ENCODE peak calls at places on chromosomes 16 and 17, in eight cellular contexts. H is adipocyte, J is lung, Y is DND-41, T is tibial nerve, X is spleen, M is GM23248, W is heart left ventricle. D is an unnamed sample. For H3K4me1 and H3K9me3, the result is how much of the 10 kb centered on the place peaks cover.

GRCh38 chr16:86303787-86304685 is 206.3 kb upstream of the FOXF1 start:
- DNase-seq in H (no peak), J (no peak), Y (no peak), T (no peak), X (no peak), M (no peak), W (no peak), D (no peak)

GRCh38 chr16:78251115-78251514 is 151.7 kb downstream of the WWOX start:
- DNase-seq in H (no peak), J (no peak), Y (no peak), T (no peak), X (no peak), M (no peak), W (no peak), D (no peak)

GRCh38 chr16:85781685-85782370 is 17.5 kb downstream of the EMC8 start:
- DNase-seq in H (no peak), J (no peak), Y (no peak), T (no peak), X (no peak), M (peak), W (peak), D (no peak)

GRCh38 chr16:6249863-6250262 is 1082.8 kb upstream of the RBFOX1 start:
- DNase-seq in H (no peak), J (no peak), Y (no peak), T (no peak), X (no peak), M (no peak), W (no peak), D (no peak)

GRCh38 chr17:59149841-59150511 is 5.0 kb downstream of the SKA2 start:
- DNase-seq in H (no peak), J (no peak), Y (peak), T (no peak), X (no peak), M (no peak), W (no peak), D (no peak)

GRCh38 chr17:77487677-77488530 is 347.1 kb downstream of the SEC14L1 start:
- DNase-seq in H (no peak), J (no peak), Y (no peak), T (no peak), X (peak), M (no peak), W (peak), D (no peak)

GRCh38 chr17:77508047-77508715 is 367.4 kb downstream of the SEC14L1 start:
- DNase-seq in H (peak), J (no peak), Y (no peak), T (no peak), X (peak), M (no peak), W (no peak), D (no peak)

GRCh38 chr16:13032911-13033310 is 131.5 kb downstream of the SHISA9 start:
- DNase-seq in H (no peak), J (no peak), Y (no peak), T (no peak), X (no peak), M (no peak), W (no peak), D (no peak)

GRCh38 chr17:57463103-57463885 is 207.0 kb downstream of the MSI2 start:
- DNase-seq in H (peak), J (no peak), Y (no peak), T (no peak), X (no peak), M (peak), W (no peak), D (no peak)

GRCh38 chr17:8124350-8125195 is 667 bp upstream of the HES7 start:
- DNase-seq in H (peak), J (no peak), Y (no peak), T (no peak), X (no peak), M (peak), W (no peak), D (peak)

GRCh38 chr16:21167360-21167759 is 8.9 kb downstream of the LDAF1 start:
- DNase-seq in H (peak), J (no peak), Y (no peak), T (no peak), X (no peak), M (peak), W (no peak), D (no peak)

GRCh38 chr16:64964126-64964540 is 157.7 kb downstream of the CDH11 start:
- DNase-seq in H (peak), J (no peak), Y (no peak), T (no peak), X (no peak), M (peak), W (no peak), D (peak)

GRCh38 chr17:9517396-9517795 is 58.2 kb downstream of the STX8 start:
- DNase-seq in H (no peak), J (no peak), Y (no peak), T (no peak), X (no peak), M (no peak), W (no peak), D (no peak)

GRCh38 chr16:54199486-54200160 is 87.0 kb downstream of the IRX3 start:
- DNase-seq in H (no peak), J (no peak), Y (no peak), T (no peak), X (no peak), M (no peak), W (no peak), D (no peak)

GRCh38 chr16:57600952-57601580 is 27.4 kb upstream of the ADGRG1 start:
- DNase-seq in H (no peak), J (no peak), Y (no peak), T (no peak), X (no peak), M (no peak), W (no peak), D (no peak)

GRCh38 chr17:80907281-80907680 is 84.4 kb upstream of the CHMP6 start:
- DNase-seq in H (no peak), J (no peak), Y (no peak), T (no peak), X (no peak), M (no peak), W (no peak), D (no peak)

GRCh38 chr17:19642373-19642893 is 6.1 kb upstream of the ALDH3A2 start:
- DNase-seq in H (no peak), J (no peak), Y (no peak), T (no peak), X (no peak), M (no peak), W (no peak), D (no peak)

GRCh38 chr17:18960803-18961511 is 9.0 kb downstream of the SLC5A10 start:
- DNase-seq in H (peak), J (peak), Y (peak), T (peak), X (peak), M (peak), W (peak), D (peak)

GRCh38 chr16:14071576-14072271 is 605 bp downstream of the MRTFB start:
- DNase-seq in H (peak), J (no peak), Y (peak), T (no peak), X (peak), M (peak), W (peak), D (peak)

GRCh38 chr16:14629612-14629918 is 495 bp downstream of the PARN start:
- DNase-seq in H (no peak), J (no peak), Y (no peak), T (no peak), X (no peak), M (peak), W (peak), D (peak)

GRCh38 chr17:44203731-44204452 is 4.2 kb upstream of the ATXN7L3 start:
- DNase-seq in H (peak), J (peak), Y (peak), T (no peak), X (no peak), M (peak), W (no peak), D (peak)

GRCh38 chr17:47742319-47743181 is 9.5 kb downstream of the TBX21 start:
- DNase-seq in H (no peak), J (peak), Y (peak), T (no peak), X (peak), M (no peak), W (no peak), D (no peak)

GRCh38 chr16:47612711-47613110 is 151.6 kb downstream of the PHKB start:
- DNase-seq in H (peak), J (no peak), Y (no peak), T (no peak), X (no peak), M (no peak), W (no peak), D (no peak)

GRCh38 chr16:85689950-85690320 is 1.2 kb upstream of the GINS2 start:
- DNase-seq in H (no peak), J (no peak), Y (no peak), T (no peak), X (no peak), M (no peak), W (peak), D (no peak)

GRCh38 chr17:47276868-47277267 is 23.2 kb downstream of the ITGB3 start:
- DNase-seq in H (peak), J (peak), Y (no peak), T (peak), X (no peak), M (peak), W (peak), D (peak)

GRCh38 chr17:7216242-7217112 is 3.2 kb downstream of the DLG4 start:
- DNase-seq in H (peak), J (no peak), Y (no peak), T (no peak), X (no peak), M (peak), W (peak), D (no peak)

GRCh38 chr17:64203630-64204029 is 59.4 kb downstream of the TEX2 start:
- DNase-seq in H (no peak), J (no peak), Y (no peak), T (no peak), X (no peak), M (no peak), W (no peak), D (no peak)

GRCh38 chr17:64200080-64201042 is 62.7 kb downstream of the TEX2 start:
- DNase-seq in H (peak), J (no peak), Y (peak), T (no peak), X (no peak), M (peak), W (no peak), D (no peak)

GRCh38 chr17:64198711-64199110 is 64.3 kb downstream of the TEX2 start:
- DNase-seq in H (no peak), J (no peak), Y (no peak), T (no peak), X (no peak), M (no peak), W (no peak), D (no peak)

GRCh38 chr17:64205804-64206203 is 57.3 kb downstream of the TEX2 start:
- DNase-seq in H (no peak), J (no peak), Y (no peak), T (no peak), X (no peak), M (no peak), W (no peak), D (no peak)

GRCh38 chr17:64202683-64203430 is 60.2 kb downstream of the TEX2 start:
- DNase-seq in H (peak), J (no peak), Y (no peak), T (no peak), X (no peak), M (peak), W (no peak), D (no peak)
- H3K4me1 ChIP-seq in H (under half), J (under half), Y (under half), T (under half), X (under half), M (half or more), W (under half), D (under half)

GRCh38 chr16:75175074-75175473 is 26.8 kb downstream of the ZFP1 start:
- DNase-seq in H (no peak), J (no peak), Y (no peak), T (no peak), X (no peak), M (no peak), W (no peak), D (no peak)
- H3K9me3 ChIP-seq in H (half or more), J (under half), Y (under half), T (under half), X (half or more), M (under half), W (under half), D (under half)

GRCh38 chr17:21209511-21210175 is 4.3 kb downstream of the TMEM11 start:
- DNase-seq in H (no peak), J (peak), Y (no peak), T (no peak), X (no peak), M (peak), W (peak), D (no peak)

GRCh38 chr17:21211825-21212479 is 2.0 kb downstream of the TMEM11 start:
- DNase-seq in H (no peak), J (no peak), Y (no peak), T (no peak), X (no peak), M (peak), W (no peak), D (no peak)

GRCh38 chr17:21204923-21205322 is 9.0 kb downstream of the TMEM11 start:
- DNase-seq in H (no peak), J (no peak), Y (no peak), T (no peak), X (no peak), M (no peak), W (no peak), D (no peak)

GRCh38 chr17:21210411-21211076 is 3.4 kb downstream of the TMEM11 start:
- DNase-seq in H (no peak), J (no peak), Y (no peak), T (no peak), X (no peak), M (no peak), W (no peak), D (no peak)

DNA sequence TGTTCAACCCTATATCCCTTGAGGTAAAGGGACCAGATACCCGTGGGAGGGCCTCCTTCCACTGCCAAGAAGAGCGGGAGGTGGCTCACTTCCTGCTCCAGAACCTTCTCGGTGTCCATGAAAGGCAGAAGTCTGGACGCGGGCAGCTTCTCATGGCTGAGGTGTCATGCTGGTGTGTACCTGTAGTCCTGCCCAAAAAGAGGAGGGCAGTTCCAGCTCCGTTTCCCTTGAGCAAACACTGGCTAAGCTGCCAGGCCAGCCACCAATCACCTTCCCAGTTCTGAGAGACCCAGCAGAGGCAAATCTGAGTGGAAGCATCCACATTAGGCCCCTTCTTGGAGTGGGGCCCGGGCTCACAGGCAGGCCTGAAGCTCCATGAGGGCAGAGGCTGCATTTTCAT is 5.6 kb downstream of the TMEM11 start:
- DNase-seq in H (no peak), J (no peak), Y (no peak), T (no peak), X (no peak), M (no peak), W (no peak), D (no peak)
- H3K4me1 ChIP-seq in H (under half), J (under half), Y (under half), T (under half), X (half or more), M (under half), W (under half), D (under half)

GRCh38 chr16:1458336-1458976 is 14.1 kb upstream of the CCDC154 start:
- DNase-seq in H (no peak), J (no peak), Y (no peak), T (no peak), X (no peak), M (peak), W (no peak), D (no peak)
- H3K9me3 ChIP-seq in H (under half), J (under half), Y (under half), T (under half), X (under half), M (under half), W (under half), D (under half)

DNA sequence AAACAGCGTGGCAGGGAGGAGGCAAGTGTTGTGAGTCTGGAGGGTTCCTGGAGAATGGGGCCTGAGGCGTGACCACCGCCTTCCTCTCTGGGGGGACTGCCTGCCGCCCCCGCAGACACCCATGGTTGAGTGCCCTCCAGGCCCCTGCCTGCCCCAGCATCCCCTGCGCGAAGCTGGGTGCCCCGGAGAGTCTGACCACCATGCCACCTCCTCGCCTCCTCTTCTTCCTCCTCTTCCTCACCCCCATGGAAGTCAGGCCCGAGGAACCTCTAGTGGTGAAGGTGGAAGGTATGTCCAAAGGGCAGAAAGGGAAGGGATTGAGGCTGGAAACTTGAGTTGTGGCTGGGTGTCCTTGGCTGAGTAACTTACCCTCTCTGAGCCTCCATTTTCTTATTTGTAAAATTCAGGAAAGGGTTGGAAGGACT is at the start of gene CD19:
- DNase-seq in H (no peak), J (no peak), Y (no peak), T (no peak), X (peak), M (no peak), W (no peak), D (no peak)
- H3K4me1 ChIP-seq in H (under half), J (under half), Y (under half), T (under half), X (under half), M (under half), W (under half), D (under half)

GRCh38 chr17:26792486-26792885 is 501.4 kb upstream of the WSB1 start:
- DNase-seq in H (peak), J (no peak), Y (no peak), T (no peak), X (no peak), M (peak), W (no peak), D (peak)
- H3K9me3 ChIP-seq in H (under half), J (under half), Y (half or more), T (under half), X (half or more), M (under half), W (under half), D (under half)

DNA sequence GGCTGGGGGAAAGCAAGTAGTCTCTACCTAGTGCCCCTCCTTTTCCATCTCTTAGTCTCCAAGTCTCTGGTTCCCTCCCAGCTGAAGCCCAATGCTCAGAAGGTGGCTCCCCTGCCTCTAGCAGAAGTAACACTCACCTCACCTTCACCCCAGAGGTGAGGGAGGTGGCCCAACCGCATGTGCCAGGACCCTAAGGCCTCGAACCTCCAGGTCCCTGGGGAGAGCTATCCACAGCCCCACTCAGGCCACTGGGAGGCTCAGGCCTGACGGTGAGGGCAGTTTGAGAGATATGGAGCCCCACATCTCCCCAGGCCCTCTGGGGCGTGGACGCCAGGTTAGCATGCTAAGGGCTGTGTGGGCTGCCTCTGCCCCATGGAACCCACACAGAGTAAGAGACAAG is 5.8 kb downstream of the CBLN1 start:
- DNase-seq in H (no peak), J (no peak), Y (no peak), T (no peak), X (no peak), M (no peak), W (no peak), D (no peak)
- H3K4me1 ChIP-seq in H (under half), J (under half), Y (under half), T (under half), X (under half), M (under half), W (under half), D (under half)

GRCh38 chr16:89993971-89994370 is 25.3 kb downstream of the DBNDD1 start:
- DNase-seq in H (peak), J (no peak), Y (no peak), T (no peak), X (no peak), M (no peak), W (no peak), D (no peak)

GRCh38 chr16:89988951-89989350 is 30.3 kb downstream of the DBNDD1 start:
- DNase-seq in H (no peak), J (no peak), Y (no peak), T (no peak), X (no peak), M (no peak), W (no peak), D (no peak)

GRCh38 chr16:89993377-89993776 is 25.9 kb downstream of the DBNDD1 start:
- DNase-seq in H (no peak), J (no peak), Y (no peak), T (no peak), X (no peak), M (no peak), W (no peak), D (no peak)

GRCh38 chr16:89994389-89994720 is 24.9 kb downstream of the DBNDD1 start:
- DNase-seq in H (no peak), J (no peak), Y (no peak), T (no peak), X (no peak), M (no peak), W (no peak), D (no peak)

GRCh38 chr16:89990799-89991198 is 28.5 kb downstream of the DBNDD1 start:
- DNase-seq in H (no peak), J (no peak), Y (no peak), T (no peak), X (no peak), M (no peak), W (no peak), D (no peak)
- H3K9me3 ChIP-seq in H (under half), J (under half), Y (under half), T (under half), X (under half), M (under half), W (under half), D (under half)

DNA sequence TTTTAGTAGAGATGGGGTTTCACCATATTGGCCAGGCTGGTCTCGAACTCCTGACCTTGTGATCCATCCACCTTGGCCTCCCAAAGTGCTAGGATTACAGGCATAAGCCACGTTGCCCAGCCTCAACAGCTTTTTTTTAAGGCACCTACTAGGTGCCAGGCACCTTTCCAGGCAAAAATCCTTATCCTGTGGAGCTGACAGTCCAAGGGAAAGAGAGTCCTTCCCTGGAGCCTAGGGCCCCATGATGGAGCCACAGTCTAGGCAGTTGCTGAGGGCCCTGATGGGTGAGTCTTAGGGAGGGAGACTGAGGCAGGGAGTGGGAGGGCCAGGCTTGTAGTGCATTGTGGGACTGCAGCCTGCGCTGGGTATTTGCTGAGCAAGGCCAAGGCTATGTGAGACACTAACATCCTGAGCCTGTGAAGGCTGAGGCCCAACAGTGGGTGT is 79.6 kb upstream of the TOB1 start:
- DNase-seq in H (no peak), J (no peak), Y (no peak), T (no peak), X (no peak), M (no peak), W (no peak), D (no peak)
- H3K4me1 ChIP-seq in H (under half), J (under half), Y (under half), T (under half), X (half or more), M (under half), W (under half), D (under half)